ENCODE peak calls at places on chromosomes 2 and 18, in nine cellular contexts. O, X, F, D, U, M, G, R and N are unnamed samples.

GRCh38 chr18:60019463-60019840 is 119.7 kb downstream of the PMAIP1 start:
- DNase-seq in O (no peak), X (no peak), F (no peak), D (peak; percentile 62), U (no peak), M (peak; percentile 86), G (no peak), R (no peak), N (no peak)

GRCh38 chr18:12711446-12711845 is 8.6 kb downstream of the PSMG2 start:
- DNase-seq in O (no peak), X (no peak), F (no peak), D (no peak), U (no peak), M (no peak), G (no peak), R (no peak), N (no peak)

GRCh38 chr2:119236796-119237195 is 13.2 kb downstream of the STEAP3 start:
- DNase-seq in O (no peak), X (no peak), F (no peak), D (no peak), U (no peak), M (no peak), G (no peak), R (no peak), N (no peak)

GRCh38 chr2:150624001-150624401 is 136.5 kb upstream of the RND3 start:
- DNase-seq in O (no peak), X (no peak), F (no peak), D (no peak), U (no peak), M (no peak), G (no peak), R (peak; percentile 15), N (no peak)

GRCh38 chr2:234454433-234454832 is 42.4 kb downstream of the ARL4C start:
- DNase-seq in O (no peak), X (no peak), F (no peak), D (no peak), U (no peak), M (no peak), G (no peak), R (no peak), N (no peak)

GRCh38 chr2:11967946-11968465 is 221.6 kb downstream of the LPIN1 start:
- DNase-seq in O (no peak), X (no peak), F (no peak), D (peak; percentile 56), U (no peak), M (peak; percentile 47), G (no peak), R (peak; percentile 23), N (peak; percentile 67)

GRCh38 chr2:76641506-76641905 is 880.7 kb downstream of the LRRTM4 start:
- DNase-seq in O (no peak), X (no peak), F (no peak), D (no peak), U (no peak), M (no peak), G (no peak), R (no peak), N (no peak)

GRCh38 chr2:64105676-64106461 is 38.4 kb downstream of the PELI1 start:
- DNase-seq in O (no peak), X (no peak), F (no peak), D (no peak), U (no peak), M (no peak), G (no peak), R (no peak), N (no peak)

GRCh38 chr18:43661570-43661969 is 384.3 kb upstream of the SYT4 start:
- DNase-seq in O (peak; percentile 12), X (no peak), F (no peak), D (peak; percentile 82), U (no peak), M (peak; percentile 71), G (no peak), R (peak; percentile 35), N (no peak)

GRCh38 chr18:42392416-42392815 is 437.4 kb downstream of the PIK3C3 start:
- DNase-seq in O (no peak), X (no peak), F (no peak), D (no peak), U (no peak), M (no peak), G (no peak), R (no peak), N (no peak)

GRCh38 chr2:239831272-239831731 is 193.8 kb downstream of the NDUFA10 start:
- DNase-seq in O (no peak), X (no peak), F (peak; percentile 50), D (peak; percentile 85), U (no peak), M (no peak), G (peak; percentile 17), R (no peak), N (no peak)

GRCh38 chr2:239832995-239833727 is 192.0 kb downstream of the NDUFA10 start:
- DNase-seq in O (no peak), X (no peak), F (peak; percentile 40), D (no peak), U (no peak), M (no peak), G (peak; percentile 18), R (no peak), N (no peak)

GRCh38 chr2:239833728-239834109 is 191.4 kb downstream of the NDUFA10 start:
- DNase-seq in O (no peak), X (no peak), F (peak; percentile 34), D (no peak), U (no peak), M (no peak), G (peak; percentile 17), R (no peak), N (no peak)

GRCh38 chr2:239830718-239831271 is 194.3 kb downstream of the NDUFA10 start:
- DNase-seq in O (no peak), X (no peak), F (peak; percentile 55), D (no peak), U (no peak), M (no peak), G (peak; percentile 24), R (no peak), N (peak; percentile 13)

GRCh38 chr2:239832101-239832994 is 192.8 kb downstream of the NDUFA10 start:
- DNase-seq in O (no peak), X (no peak), F (peak; percentile 43), D (no peak), U (no peak), M (no peak), G (peak; percentile 17), R (no peak), N (no peak)
- H3K36me3 ChIP-seq in O (no peaks in the 10 kb centered on the region), X (no peaks in the 10 kb centered on the region), F (no peaks in the 10 kb centered on the region), D (no peaks in the 10 kb centered on the region), U (no peaks in the 10 kb centered on the region), M (no peaks in the 10 kb centered on the region), G (no peaks in the 10 kb centered on the region), R (no peaks in the 10 kb centered on the region), N (no peaks in the 10 kb centered on the region)

GRCh38 chr2:240389302-240389805 is 46.1 kb upstream of the GPC1 start:
- DNase-seq in O (no peak), X (no peak), F (peak; percentile 47), D (no peak), U (no peak), M (no peak), G (no peak), R (no peak), N (no peak)
- H3K36me3 ChIP-seq in O (no peaks in the 10 kb centered on the region), X (no peaks in the 10 kb centered on the region), F (no peaks in the 10 kb centered on the region), D (no peaks in the 10 kb centered on the region), U (no peaks in the 10 kb centered on the region), M (no peaks in the 10 kb centered on the region), G (no peaks in the 10 kb centered on the region), R (no peaks in the 10 kb centered on the region), N (no peaks in the 10 kb centered on the region)

DNA sequence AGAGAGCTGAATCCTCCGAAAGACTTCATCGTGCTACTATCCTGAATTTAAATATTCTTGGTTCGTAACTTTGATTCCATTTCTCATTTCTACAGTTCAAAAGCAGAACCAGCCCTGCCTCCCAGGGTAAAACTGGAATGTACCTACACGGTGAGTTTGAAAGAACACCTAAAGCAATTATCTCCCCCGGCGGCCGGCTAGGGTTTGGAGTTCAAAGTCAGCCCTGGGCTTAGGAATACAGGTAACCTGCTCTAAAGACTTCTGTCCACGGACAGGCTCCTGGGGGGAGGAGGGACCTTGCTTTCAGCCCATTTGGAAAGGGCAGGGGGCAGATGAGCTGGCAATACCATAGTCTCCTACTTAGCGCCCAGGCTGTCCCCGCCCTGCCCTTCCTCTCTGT is 32.3 kb downstream of the CYP27C1 start:
- DNase-seq in O (no peak), X (no peak), F (no peak), D (no peak), U (no peak), M (no peak), G (no peak), R (no peak), N (no peak)
- H3K36me3 ChIP-seq in O (no peaks in the 10 kb centered on the region), X (no peaks in the 10 kb centered on the region), F (no peaks in the 10 kb centered on the region), D (no peaks in the 10 kb centered on the region), U (no peaks in the 10 kb centered on the region), M (no peaks in the 10 kb centered on the region), G (no peaks in the 10 kb centered on the region), R (no peaks in the 10 kb centered on the region), N (no peaks in the 10 kb centered on the region)

GRCh38 chr2:127523269-127523930 is 2.9 kb downstream of the IWS1 start:
- DNase-seq in O (no peak), X (no peak), F (no peak), D (no peak), U (no peak), M (no peak), G (no peak), R (no peak), N (no peak)
- H3K36me3 ChIP-seq in O (no peaks in the 10 kb centered on the region), X (no peaks in the 10 kb centered on the region), F (peaks cover 43% of the 10 kb centered on the region), D (peaks cover 2% of the 10 kb centered on the region), U (peaks cover 25% of the 10 kb centered on the region), M (peaks cover 25% of the 10 kb centered on the region), G (peaks cover 43% of the 10 kb centered on the region), R (peaks cover 8% of the 10 kb centered on the region), N (peaks cover 50% of the 10 kb centered on the region)